ENCODE peak calls at places on chromosomes 5 and 9, in five cellular contexts. Q is CD4-positive, CD25-positive, alpha-beta regulatory T cell; N is left ventricle myocardium inferior; Z is right cardiac atrium; Y is stomach. C is an unnamed sample.
A peak's percentile ranks its signal among the peaks of the same experiment; 100 is the strongest.

GRCh38 chr9:14025741-14026140 is 288.2 kb downstream of the NFIB start:
- DNase-seq in Q (no peak), N (no peak), Z (no peak), Y (no peak), C (no peak)

GRCh38 chr9:125646222-125647100 is 60.5 kb downstream of the MAPKAP1 start:
- DNase-seq in Q (peak; percentile 38), N (no peak), Z (no peak), Y (no peak), C (no peak)

GRCh38 chr5:122151640-122152039 is 22.3 kb downstream of the ZNF474 start:
- DNase-seq in Q (no peak), N (no peak), Z (no peak), Y (no peak), C (no peak)

GRCh38 chr5:36457511-36458260 is 148.7 kb upstream of the SLC1A3 start:
- DNase-seq in Q (no peak), N (no peak), Z (no peak), Y (no peak), C (no peak)

GRCh38 chr5:141508440-141508807 is 19.5 kb downstream of the PCDHGC5 start:
- DNase-seq in Q (no peak), N (no peak), Z (no peak), Y (no peak), C (no peak)

GRCh38 chr5:143314664-143315063 is 88.8 kb downstream of the NR3C1 start:
- DNase-seq in Q (no peak), N (no peak), Z (no peak), Y (no peak), C (no peak)

GRCh38 chr9:131873891-131874440 is 134.1 kb upstream of the RAPGEF1 start:
- DNase-seq in Q (no peak), N (no peak), Z (no peak), Y (no peak), C (no peak)

GRCh38 chr5:142432369-142432863 is 107.6 kb upstream of the SPRY4 start:
- DNase-seq in Q (peak; percentile 19), N (peak; percentile 25), Z (peak; percentile 55), Y (peak; percentile 86), C (no peak)

GRCh38 chr5:142319560-142320426 is 5.0 kb downstream of the SPRY4 start:
- DNase-seq in Q (no peak), N (no peak), Z (no peak), Y (no peak), C (no peak)

GRCh38 chr5:100430268-100430900 is 104.8 kb upstream of the FAM174A start:
- DNase-seq in Q (peak; percentile 44), N (peak; percentile 16), Z (peak; percentile 49), Y (peak; percentile 35), C (peak; percentile 34)

GRCh38 chr5:116766470-116766947 is 191.9 kb upstream of the SEMA6A start:
- DNase-seq in Q (no peak), N (no peak), Z (no peak), Y (no peak), C (no peak)

GRCh38 chr5:31771500-31771899 is 132.6 kb downstream of the PDZD2 start:
- DNase-seq in Q (no peak), N (no peak), Z (no peak), Y (no peak), C (no peak)

GRCh38 chr5:90408571-90409317 is 812 bp downstream of the CETN3 start:
- DNase-seq in Q (peak; percentile 6), N (no peak), Z (no peak), Y (no peak), C (peak; percentile 13)

GRCh38 chr5:6715758-6716633 is 2.8 kb downstream of the TENT4A start:
- DNase-seq in Q (peak; percentile 85), N (no peak), Z (no peak), Y (no peak), C (no peak)

GRCh38 chr9:111455638-111456037 is 28.5 kb downstream of the ECPAS start:
- DNase-seq in Q (no peak), N (no peak), Z (no peak), Y (no peak), C (no peak)

GRCh38 chr9:134548618-134549017 is 93.0 kb upstream of the COL5A1 start:
- DNase-seq in Q (no peak), N (peak; percentile 5), Z (no peak), Y (no peak), C (no peak)

GRCh38 chr5:168047043-168047668 is 244.3 kb upstream of the WWC1 start:
- DNase-seq in Q (peak; percentile 6), N (no peak), Z (no peak), Y (peak; percentile 41), C (peak; percentile 45)

GRCh38 chr5:81315336-81315735 is 13.9 kb downstream of the ZCCHC9 start:
- DNase-seq in Q (no peak), N (no peak), Z (no peak), Y (no peak), C (peak; percentile 76)

GRCh38 chr5:159764283-159764927 is 151.9 kb upstream of the ADRA1B start:
- DNase-seq in Q (no peak), N (no peak), Z (peak; percentile 56), Y (no peak), C (no peak)

GRCh38 chr9:86604741-86605140 is 250.5 kb upstream of the TUT7 start:
- DNase-seq in Q (no peak), N (no peak), Z (no peak), Y (no peak), C (no peak)

GRCh38 chr9:115024925-115025535 is 92.9 kb downstream of the TNC start:
- DNase-seq in Q (no peak), N (no peak), Z (no peak), Y (no peak), C (no peak)

GRCh38 chr5:134911285-134912215 is 6.6 kb downstream of the PCBD2 start:
- DNase-seq in Q (no peak), N (no peak), Z (no peak), Y (no peak), C (peak; percentile 19)

GRCh38 chr5:154482528-154483449 is 4.8 kb upstream of the HAND1 start:
- DNase-seq in Q (no peak), N (no peak), Z (no peak), Y (no peak), C (peak; percentile 41)

DNA sequence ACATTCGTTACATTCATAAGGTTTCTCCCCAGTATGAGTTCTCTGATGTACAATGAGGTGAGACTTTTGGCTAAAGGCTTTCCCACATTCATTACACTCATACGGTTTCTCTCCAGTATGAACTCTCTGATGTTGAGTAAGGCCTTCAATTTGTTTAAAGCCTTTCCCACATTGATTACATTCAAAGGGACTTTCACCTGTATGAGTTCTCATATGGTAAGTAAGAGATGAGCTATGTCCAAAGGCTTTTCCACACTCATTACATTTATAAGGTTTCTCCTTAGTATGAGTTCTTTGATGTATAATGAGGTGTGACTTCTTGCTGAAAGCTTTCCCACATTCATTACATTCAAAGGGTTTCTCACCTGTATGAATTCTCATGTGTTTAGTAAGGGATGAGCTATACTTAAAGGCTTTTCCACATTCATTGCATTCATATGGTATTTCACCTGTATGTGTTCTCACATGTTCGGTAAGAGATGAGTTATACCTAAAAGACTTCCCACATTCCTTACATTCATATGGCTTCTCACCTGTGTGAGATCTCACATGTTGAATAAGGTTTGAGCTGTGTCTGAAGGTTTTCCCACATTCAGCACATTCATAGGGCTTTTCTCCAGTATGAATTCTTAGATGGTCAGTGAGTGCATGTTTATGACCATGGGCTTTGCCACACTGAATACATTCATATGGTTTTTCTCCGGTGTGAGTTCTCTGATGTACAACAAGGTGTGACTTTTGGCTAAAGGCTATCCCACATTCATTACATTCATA is 13.5 kb downstream of the ZFP37 start:
- DNase-seq in Q (no peak), N (no peak), Z (no peak), Y (no peak), C (no peak)
- H3K9me3 ChIP-seq in Q (peaks cover 86% of the 10 kb centered on the region), N (peaks cover 100% of the 10 kb centered on the region), Z (peaks cover 3% of the 10 kb centered on the region), Y (peaks cover 98% of the 10 kb centered on the region), C (peaks cover 9% of the 10 kb centered on the region)

GRCh38 chr5:158487156-158487555 is 612.6 kb downstream of the EBF1 start:
- DNase-seq in Q (no peak), N (no peak), Z (no peak), Y (no peak), C (no peak)

GRCh38 chr5:158487677-158488076 is 612.0 kb downstream of the EBF1 start:
- DNase-seq in Q (no peak), N (no peak), Z (no peak), Y (no peak), C (no peak)

GRCh38 chr5:158492850-158493249 is 606.9 kb downstream of the EBF1 start:
- DNase-seq in Q (no peak), N (no peak), Z (no peak), Y (no peak), C (no peak)

GRCh38 chr5:158485604-158486081 is 614.1 kb downstream of the EBF1 start:
- DNase-seq in Q (no peak), N (peak; percentile 15), Z (peak; percentile 46), Y (no peak), C (no peak)

DNA sequence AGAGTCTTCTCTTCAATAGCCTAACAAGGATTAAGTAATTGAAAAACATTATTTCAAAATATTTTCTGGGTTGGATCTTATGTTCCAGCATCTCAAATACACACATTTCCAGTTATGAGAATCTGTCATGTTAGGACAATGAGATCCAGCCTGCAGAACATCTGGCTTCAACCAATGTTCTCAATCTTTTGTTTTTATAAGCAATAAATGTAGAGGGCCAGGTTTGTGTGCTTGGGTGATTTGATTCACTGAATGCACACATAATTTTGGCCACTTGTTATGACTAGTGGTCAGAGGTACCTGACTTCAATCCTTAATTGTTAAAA is 610.5 kb downstream of the EBF1 start:
- DNase-seq in Q (no peak), N (no peak), Z (no peak), Y (no peak), C (no peak)
- H3K9me3 ChIP-seq in Q (no peaks in the 10 kb centered on the region), N (no peaks in the 10 kb centered on the region), Z (no peaks in the 10 kb centered on the region), Y (no peaks in the 10 kb centered on the region), C (no peaks in the 10 kb centered on the region)

DNA sequence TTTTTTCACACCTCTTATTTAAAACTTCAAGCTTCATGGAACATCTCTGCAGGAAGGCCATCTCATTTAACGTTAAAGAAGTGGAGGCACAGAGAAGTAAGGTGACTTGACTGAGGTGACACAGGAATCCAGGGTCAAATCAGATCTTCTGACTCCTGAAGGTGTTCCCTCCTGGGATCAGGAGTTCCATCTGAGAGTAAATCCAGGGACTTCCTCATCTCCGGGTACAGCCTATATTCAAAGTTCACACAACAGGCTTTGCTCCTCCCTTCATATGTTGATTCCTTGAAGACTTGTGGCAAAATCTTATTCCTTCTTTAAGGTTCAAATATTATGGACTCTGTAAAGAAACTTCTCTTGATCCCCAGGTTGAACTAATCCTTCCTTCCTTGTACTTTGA is 313.1 kb upstream of the CLINT1 start:
- DNase-seq in Q (no peak), N (no peak), Z (no peak), Y (no peak), C (no peak)
- H3K9me3 ChIP-seq in Q (no peaks in the 10 kb centered on the region), N (no peaks in the 10 kb centered on the region), Z (no peaks in the 10 kb centered on the region), Y (no peaks in the 10 kb centered on the region), C (no peaks in the 10 kb centered on the region)

GRCh38 chr5:103079796-103080195 is 40.1 kb downstream of the GIN1 start:
- DNase-seq in Q (no peak), N (no peak), Z (no peak), Y (no peak), C (no peak)
- H3K9me3 ChIP-seq in Q (peaks cover 49% of the 10 kb centered on the region), N (peaks cover 100% of the 10 kb centered on the region), Z (peaks cover 2% of the 10 kb centered on the region), Y (peaks cover 71% of the 10 kb centered on the region), C (no peaks in the 10 kb centered on the region)

GRCh38 chr9:17222932-17223331 is 88.1 kb downstream of the CNTLN start:
- DNase-seq in Q (no peak), N (no peak), Z (no peak), Y (no peak), C (no peak)
- H3K9me3 ChIP-seq in Q (no peaks in the 10 kb centered on the region), N (no peaks in the 10 kb centered on the region), Z (no peaks in the 10 kb centered on the region), Y (no peaks in the 10 kb centered on the region), C (no peaks in the 10 kb centered on the region)

C was measured in HAP-1.